ENCODE peak calls at places on chromosomes 1 and 21, in four cellular contexts. R, N, X and M are unnamed samples.

GRCh38 chr1:22131875-22132486 is 10.9 kb downstream of the WNT4 start:
- DNase-seq in R (peak), N (peak), X (peak), M (peak)

GRCh38 chr1:150696590-150696989 is 364 bp downstream of the GOLPH3L start:
- DNase-seq in R (no peak), N (peak), X (no peak), M (no peak)

GRCh38 chr1:167158813-167159275 is 61.8 kb upstream of the POU2F1 start:
- DNase-seq in R (no peak), N (no peak), X (no peak), M (no peak)

GRCh38 chr1:109239580-109240068 is 9.7 kb upstream of the CELSR2 start:
- DNase-seq in R (peak), N (peak), X (no peak), M (peak)

GRCh38 chr1:44485229-44485932 is 80.3 kb downstream of the RNF220 start:
- DNase-seq in R (no peak), N (peak), X (no peak), M (no peak)

GRCh38 chr1:248611883-248612282 is 14.4 kb upstream of the OR2T10 start:
- DNase-seq in R (no peak), N (no peak), X (no peak), M (no peak)

GRCh38 chr1:8353386-8353785 is 35.5 kb downstream of the SLC45A1 start:
- DNase-seq in R (no peak), N (no peak), X (no peak), M (no peak)

GRCh38 chr1:37561794-37562132 is 5.0 kb downstream of the DNALI1 start:
- DNase-seq in R (peak), N (peak), X (peak), M (no peak)

GRCh38 chr1:171716620-171717019 is 25.2 kb downstream of the VAMP4 start:
- DNase-seq in R (no peak), N (peak), X (no peak), M (no peak)

GRCh38 chr1:13661539-13661938 is 38.4 kb upstream of the PRDM2 start:
- DNase-seq in R (no peak), N (peak), X (no peak), M (no peak)

GRCh38 chr1:21308847-21309652 is 18.8 kb upstream of the ECE1 start:
- DNase-seq in R (no peak), N (no peak), X (no peak), M (no peak)

GRCh38 chr1:225341642-225342041 is 86.2 kb downstream of the LBR start:
- DNase-seq in R (no peak), N (no peak), X (no peak), M (no peak)

GRCh38 chr1:16218014-16218673 is 5.7 kb upstream of the ARHGEF19 start:
- DNase-seq in R (no peak), N (no peak), X (no peak), M (no peak)

GRCh38 chr1:41396084-41396483 is 34.9 kb downstream of the FOXO6 start:
- DNase-seq in R (no peak), N (no peak), X (no peak), M (no peak)

GRCh38 chr1:109995536-109995935 is 11.0 kb downstream of the AHCYL1 start:
- DNase-seq in R (no peak), N (no peak), X (no peak), M (no peak)

GRCh38 chr1:184218436-184218835 is 166.9 kb downstream of the TSEN15 start:
- DNase-seq in R (no peak), N (no peak), X (no peak), M (no peak)

GRCh38 chr21:32524010-32524719 is 61.2 kb downstream of the TCP10L start:
- DNase-seq in R (no peak), N (peak), X (no peak), M (no peak)

GRCh38 chr1:109281680-109282496 is 1.1 kb downstream of the PSRC1 start:
- DNase-seq in R (no peak), N (peak), X (no peak), M (no peak)

GRCh38 chr1:114118351-114118990 is 35.2 kb downstream of the SYT6 start:
- DNase-seq in R (no peak), N (no peak), X (no peak), M (no peak)

GRCh38 chr21:43209575-43210453 is 41.0 kb downstream of the CRYAA start:
- DNase-seq in R (no peak), N (peak), X (no peak), M (peak)

GRCh38 chr1:35544976-35545375 is 12.2 kb downstream of the KIAA0319L start:
- DNase-seq in R (peak), N (peak), X (peak), M (no peak)

DNA sequence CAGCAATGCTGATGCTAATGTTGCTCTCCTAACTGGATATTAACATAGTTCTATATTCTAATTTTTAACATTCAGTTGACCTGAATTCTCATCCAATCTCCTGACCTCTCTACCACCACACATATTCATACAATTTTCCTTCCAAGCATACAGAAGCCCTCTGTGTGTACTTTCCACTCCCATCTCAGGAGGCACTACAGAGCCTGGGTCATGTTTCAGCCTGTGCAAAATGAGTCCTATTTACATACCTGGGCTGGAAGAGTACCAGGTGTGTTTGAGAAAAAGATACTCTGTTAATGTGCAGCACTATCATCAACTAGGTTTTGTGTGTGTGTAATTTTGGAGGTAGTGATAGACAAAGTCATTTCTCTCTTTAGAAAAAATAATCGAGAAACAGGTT is 486.3 kb downstream of the NEGR1 start:
- DNase-seq in R (no peak), N (no peak), X (no peak), M (no peak)
- TF ChIP-seq CTCF in R (peak), N (no peak), X (no peak), M (peak)

GRCh38 chr1:19311503-19311930 is 427 bp downstream of the AKR7A2 start:
- DNase-seq in R (peak), N (no peak), X (no peak), M (no peak)

GRCh38 chr1:19312782-19313635 is 883 bp downstream of the SLC66A1 start:
- DNase-seq in R (no peak), N (no peak), X (no peak), M (no peak)

GRCh38 chr1:19313636-19313959 is 1.5 kb downstream of the SLC66A1 start:
- DNase-seq in R (no peak), N (no peak), X (no peak), M (no peak)

GRCh38 chr1:19310720-19311502 is 1.0 kb downstream of the AKR7A2 start:
- DNase-seq in R (no peak), N (peak), X (no peak), M (no peak)

DNA sequence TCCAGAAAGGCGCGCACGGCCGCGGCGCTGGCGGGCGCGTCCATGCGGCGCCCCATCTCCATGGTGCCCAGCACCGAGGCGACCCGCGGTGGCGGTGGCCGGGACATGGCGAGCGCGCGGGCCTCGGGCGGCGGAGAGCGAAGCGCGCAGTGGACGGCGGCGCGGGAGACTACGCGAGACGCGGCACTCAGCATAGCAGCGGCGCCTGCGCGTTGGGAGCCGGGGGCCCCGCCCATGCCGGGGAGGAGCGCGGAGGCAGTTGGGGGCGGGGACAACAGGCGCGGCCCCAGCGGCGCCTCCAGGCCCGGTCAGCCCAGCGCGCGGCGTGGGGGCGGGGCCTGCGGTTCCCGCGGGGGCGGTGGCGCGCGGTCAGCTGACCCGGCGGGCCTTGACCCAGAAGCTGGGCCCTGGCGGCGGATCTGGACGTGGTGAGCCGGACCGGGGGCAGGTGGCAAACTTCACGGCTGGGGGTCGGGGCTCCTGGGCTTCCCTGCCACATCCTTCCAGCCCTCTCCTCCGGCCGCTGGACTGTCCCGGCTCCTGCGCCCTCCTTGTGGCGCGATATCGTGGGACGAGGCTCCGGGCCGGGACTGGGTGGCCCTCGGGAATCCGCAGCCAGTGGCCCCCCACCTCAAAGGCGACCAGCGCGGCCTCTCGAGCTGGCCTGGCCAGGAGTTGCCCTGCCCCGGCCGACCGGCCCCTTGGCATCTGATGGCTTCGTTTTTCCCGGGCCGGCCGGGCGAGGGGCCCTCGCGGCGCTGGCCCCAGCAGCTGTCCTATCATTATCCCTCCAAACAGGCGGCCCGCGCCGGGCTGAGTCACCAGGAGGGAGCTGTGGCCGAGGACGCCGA is at the start of the genes AKR7A2 and SLC66A1:
- DNase-seq in R (peak), N (peak), X (peak), M (peak)
- TF ChIP-seq CTCF in R (no peak), N (no peak), X (no peak), M (no peak)

GRCh38 chr1:162488219-162488618 is 9.4 kb upstream of the UHMK1 start:
- DNase-seq in R (no peak), N (no peak), X (no peak), M (no peak)

GRCh38 chr1:162485236-162485635 is 12.4 kb upstream of the UHMK1 start:
- DNase-seq in R (no peak), N (no peak), X (no peak), M (no peak)

DNA sequence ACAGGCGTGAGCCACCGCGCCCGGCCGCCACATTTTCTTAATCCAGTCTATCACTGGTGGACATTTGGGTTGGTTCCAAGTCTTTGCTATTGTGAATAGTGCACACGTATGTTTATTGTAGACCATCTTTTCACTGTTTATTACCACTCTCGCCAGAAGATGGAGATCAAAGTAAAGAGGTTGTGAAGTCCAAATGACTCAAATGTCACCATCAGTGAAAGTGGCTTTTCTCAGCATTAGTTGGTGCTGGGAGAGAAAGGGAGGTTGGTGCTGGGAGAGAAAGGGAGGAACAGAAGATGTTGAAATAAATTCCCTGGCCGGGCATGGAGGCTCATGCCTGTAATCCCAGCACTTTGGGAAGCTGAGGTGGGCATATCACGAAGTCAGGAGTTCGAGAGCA is 10.4 kb upstream of the UHMK1 start:
- DNase-seq in R (no peak), N (no peak), X (no peak), M (no peak)
- TF ChIP-seq CTCF in R (no peak), N (no peak), X (no peak), M (no peak)

GRCh38 chr1:202192770-202193613 is 607 bp upstream of the LGR6 start:
- DNase-seq in R (peak), N (peak), X (peak), M (peak)

GRCh38 chr1:202189012-202189790 is 4.4 kb upstream of the LGR6 start:
- DNase-seq in R (peak), N (peak), X (peak), M (peak)

GRCh38 chr1:202187697-202188407 is 5.7 kb upstream of the LGR6 start:
- DNase-seq in R (no peak), N (no peak), X (no peak), M (no peak)

GRCh38 chr1:202187040-202187671 is 6.4 kb upstream of the LGR6 start:
- DNase-seq in R (no peak), N (no peak), X (no peak), M (no peak)

DNA sequence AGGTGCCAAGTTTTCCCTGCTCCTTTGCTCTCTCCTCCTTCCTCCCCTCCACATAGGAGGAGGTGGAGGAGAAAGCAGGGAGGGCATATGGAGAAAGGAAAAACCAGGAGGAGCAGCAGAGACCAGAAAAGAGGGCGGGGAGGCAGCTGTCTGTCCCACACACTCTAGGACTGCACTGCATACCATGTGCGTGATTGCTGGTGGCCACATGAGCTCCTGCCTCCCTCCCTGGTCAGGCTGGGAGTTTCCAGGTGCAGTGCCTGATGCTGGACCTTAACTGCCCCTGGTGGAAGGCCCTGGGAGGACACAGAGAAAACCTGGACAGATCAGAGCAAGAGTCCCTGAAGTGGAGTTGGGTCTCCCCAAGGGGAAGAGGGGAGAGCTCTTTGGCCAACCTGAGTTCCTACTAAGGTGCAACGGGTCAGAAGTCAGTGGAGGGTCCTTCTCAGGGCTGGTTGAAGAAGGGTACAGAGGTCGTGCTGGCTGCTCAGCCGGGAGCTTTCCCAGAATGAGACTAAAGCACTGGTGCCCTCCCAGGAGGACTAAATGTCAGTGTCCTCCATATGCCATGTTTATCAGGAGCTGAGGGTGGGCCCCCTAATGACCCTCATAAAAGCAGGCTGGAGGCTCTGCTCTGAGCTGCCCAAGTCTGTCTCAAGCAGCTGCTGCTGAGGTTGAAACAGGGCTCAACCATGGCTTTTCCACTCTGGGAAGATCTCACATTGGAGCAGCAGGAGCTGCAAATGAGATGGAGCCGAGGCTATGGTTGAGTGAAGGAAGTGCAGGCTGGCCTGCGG is 3.5 kb upstream of the LGR6 start:
- DNase-seq in R (no peak), N (no peak), X (no peak), M (no peak)
- TF ChIP-seq CTCF in R (no peak), N (no peak), X (no peak), M (peak)

GRCh38 chr1:91529856-91530255 is 29.2 kb downstream of the CDC7 start:
- DNase-seq in R (no peak), N (peak), X (no peak), M (no peak)
- TF ChIP-seq CTCF in R (peak), N (peak), X (no peak), M (no peak)

GRCh38 chr1:206541236-206541833 is 34.0 kb downstream of the RASSF5 start:
- DNase-seq in R (no peak), N (no peak), X (no peak), M (no peak)
- TF ChIP-seq CTCF in R (no peak), N (no peak), X (no peak), M (no peak)

GRCh38 chr1:1761504-1762376 is 16.5 kb downstream of the NADK start:
- DNase-seq in R (no peak), N (no peak), X (no peak), M (no peak)

GRCh38 chr1:1764876-1765478 is 13.3 kb downstream of the NADK start:
- DNase-seq in R (no peak), N (no peak), X (no peak), M (no peak)

GRCh38 chr1:1760715-1761114 is 17.6 kb downstream of the NADK start:
- DNase-seq in R (no peak), N (no peak), X (no peak), M (no peak)

GRCh38 chr1:1760345-1760650 is 18.0 kb downstream of the NADK start:
- DNase-seq in R (no peak), N (no peak), X (no peak), M (no peak)

DNA sequence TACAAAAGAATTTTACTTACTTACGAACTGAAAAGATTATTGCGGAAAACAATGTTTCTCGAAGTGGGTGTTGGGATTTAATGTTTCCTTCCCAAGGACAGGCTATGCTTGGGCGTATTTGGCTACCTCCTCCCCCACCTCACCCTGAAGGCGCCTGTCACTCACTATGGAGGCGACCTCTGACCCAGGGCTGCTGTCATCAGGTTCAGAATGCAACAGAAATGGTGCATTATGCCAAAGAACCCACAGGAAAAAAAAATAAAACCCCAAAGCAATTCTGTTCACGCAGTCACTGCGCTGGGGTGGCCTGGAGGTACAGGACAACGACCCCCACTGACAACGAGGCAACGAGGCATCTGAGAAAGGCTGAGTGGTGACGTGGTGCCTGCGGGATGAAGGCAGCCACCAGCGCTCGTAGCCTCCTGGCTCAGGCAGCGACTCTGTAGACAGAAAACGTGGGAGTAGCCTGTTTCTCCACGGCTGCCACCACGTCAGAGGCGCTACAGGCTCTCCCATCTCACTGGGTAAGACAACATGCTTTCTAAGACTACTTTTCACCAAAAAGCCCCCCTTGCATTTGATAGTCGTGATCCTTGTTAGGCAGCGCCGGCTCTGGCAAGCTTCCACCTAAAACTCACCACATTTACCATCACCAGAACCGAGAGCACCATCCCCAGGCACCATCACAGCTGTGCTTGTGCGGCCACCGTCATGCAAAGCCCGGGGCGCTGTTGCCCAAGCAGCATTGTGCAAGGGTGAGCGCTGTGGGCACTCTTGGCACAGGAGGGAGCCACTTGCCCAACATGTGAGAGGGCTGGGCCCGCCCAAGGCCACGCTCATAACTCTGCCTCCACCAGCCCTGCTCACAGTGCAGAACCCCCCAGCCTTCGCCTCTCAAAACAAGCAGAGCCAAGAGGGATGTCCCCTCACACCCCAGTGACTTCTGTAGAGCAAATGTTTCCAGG is 14.3 kb downstream of the NADK start:
- DNase-seq in R (no peak), N (peak), X (no peak), M (no peak)
- TF ChIP-seq CTCF in R (no peak), N (peak), X (no peak), M (no peak)

GRCh38 chr1:54358503-54359168 is 47.6 kb downstream of the SSBP3 start:
- DNase-seq in R (no peak), N (no peak), X (no peak), M (no peak)

GRCh38 chr1:54357967-54358366 is 48.2 kb downstream of the SSBP3 start:
- DNase-seq in R (no peak), N (no peak), X (no peak), M (no peak)

GRCh38 chr1:54354899-54355298 is 51.3 kb downstream of the SSBP3 start:
- DNase-seq in R (no peak), N (no peak), X (no peak), M (no peak)

GRCh38 chr1:54355931-54356679 is 50.1 kb downstream of the SSBP3 start:
- DNase-seq in R (no peak), N (peak), X (no peak), M (peak)

GRCh38 chr1:54356680-54357147 is 49.5 kb downstream of the SSBP3 start:
- DNase-seq in R (no peak), N (no peak), X (peak), M (no peak)
- TF ChIP-seq CTCF in R (no peak), N (no peak), X (no peak), M (no peak)

GRCh38 chr1:6588128-6588892 is 8.5 kb downstream of the ZBTB48 start:
- DNase-seq in R (no peak), N (no peak), X (no peak), M (no peak)

GRCh38 chr1:6585081-6585722 is 5.4 kb downstream of the ZBTB48 start:
- DNase-seq in R (no peak), N (no peak), X (no peak), M (no peak)

GRCh38 chr1:6587261-6588005 is 7.6 kb downstream of the ZBTB48 start:
- DNase-seq in R (no peak), N (no peak), X (no peak), M (no peak)

GRCh38 chr1:6585841-6586240 is 6.0 kb downstream of the ZBTB48 start:
- DNase-seq in R (no peak), N (no peak), X (no peak), M (no peak)

GRCh38 chr1:6586404-6586816 is 6.6 kb downstream of the ZBTB48 start:
- DNase-seq in R (no peak), N (no peak), X (no peak), M (no peak)
- TF ChIP-seq CTCF in R (no peak), N (no peak), X (no peak), M (no peak)